ENCODE peak calls at places on chromosomes 11 and 22, in nine cellular contexts. One of them, this sample, is unnamed.
A peak's percentile ranks its signal among the peaks of the same experiment; 100 is the strongest.

GRCh38 chr11:38323961-38324761 is 1726.1 kb upstream of the RAG2 start:
- DNase-seq in thoracic aorta: no peak
- DNase-seq in endothelial cell of umbilical vein: no peak
- DNase-seq in left ventricle myocardium inferior: no peak
- DNase-seq in breast epithelium: no peak
- DNase-seq in tibial artery: no peak
- DNase-seq in stomach: no peak
- DNase-seq in upper lobe of right lung: no peak
- DNase-seq in PC-3: peak; percentile 62
- DNase-seq in this sample: no peak

GRCh38 chr11:60705895-60706294 is 6.5 kb downstream of the MS4A8 start:
- DNase-seq in thoracic aorta: no peak
- DNase-seq in endothelial cell of umbilical vein: no peak
- DNase-seq in left ventricle myocardium inferior: no peak
- DNase-seq in breast epithelium: no peak
- DNase-seq in tibial artery: no peak
- DNase-seq in stomach: no peak
- DNase-seq in upper lobe of right lung: no peak
- DNase-seq in PC-3: no peak
- DNase-seq in this sample: no peak

GRCh38 chr22:31611065-31611760 is 50.8 kb downstream of the PISD start:
- DNase-seq in thoracic aorta: no peak
- DNase-seq in endothelial cell of umbilical vein: peak; percentile 32
- DNase-seq in left ventricle myocardium inferior: no peak
- DNase-seq in breast epithelium: no peak
- DNase-seq in tibial artery: no peak
- DNase-seq in stomach: no peak
- DNase-seq in upper lobe of right lung: no peak
- DNase-seq in PC-3: no peak
- DNase-seq in this sample: no peak

GRCh38 chr11:1943977-1944376 is 3.2 kb upstream of the MRPL23 start:
- DNase-seq in thoracic aorta: no peak
- DNase-seq in endothelial cell of umbilical vein: peak; percentile 24
- DNase-seq in left ventricle myocardium inferior: no peak
- DNase-seq in breast epithelium: no peak
- DNase-seq in tibial artery: peak; percentile 53
- DNase-seq in stomach: no peak
- DNase-seq in upper lobe of right lung: peak; percentile 54
- DNase-seq in PC-3: peak; percentile 44
- DNase-seq in this sample: peak; percentile 73

GRCh38 chr11:62201376-62201775 is 7.1 kb upstream of the SCGB2A1 start:
- DNase-seq in thoracic aorta: no peak
- DNase-seq in endothelial cell of umbilical vein: no peak
- DNase-seq in left ventricle myocardium inferior: no peak
- DNase-seq in breast epithelium: no peak
- DNase-seq in tibial artery: no peak
- DNase-seq in stomach: no peak
- DNase-seq in upper lobe of right lung: no peak
- DNase-seq in PC-3: peak; percentile 68
- DNase-seq in this sample: no peak

GRCh38 chr22:33919591-33920501 is at the start of gene LARGE1:
- DNase-seq in thoracic aorta: no peak
- DNase-seq in endothelial cell of umbilical vein: no peak
- DNase-seq in left ventricle myocardium inferior: peak; percentile 37
- DNase-seq in breast epithelium: peak; percentile 63
- DNase-seq in tibial artery: peak; percentile 71
- DNase-seq in stomach: peak; percentile 63
- DNase-seq in upper lobe of right lung: peak; percentile 79
- DNase-seq in PC-3: no peak
- DNase-seq in this sample: peak; percentile 59

GRCh38 chr11:17600316-17601205 is 53.5 kb downstream of the OTOG start:
- DNase-seq in thoracic aorta: no peak
- DNase-seq in endothelial cell of umbilical vein: no peak
- DNase-seq in left ventricle myocardium inferior: no peak
- DNase-seq in breast epithelium: no peak
- DNase-seq in tibial artery: no peak
- DNase-seq in stomach: peak; percentile 17
- DNase-seq in upper lobe of right lung: no peak
- DNase-seq in PC-3: no peak
- DNase-seq in this sample: no peak

GRCh38 chr22:39282642-39283311 is 36.6 kb downstream of the RPL3 start:
- DNase-seq in thoracic aorta: no peak
- DNase-seq in endothelial cell of umbilical vein: peak; percentile 89
- DNase-seq in left ventricle myocardium inferior: no peak
- DNase-seq in breast epithelium: no peak
- DNase-seq in tibial artery: no peak
- DNase-seq in stomach: no peak
- DNase-seq in upper lobe of right lung: no peak
- DNase-seq in PC-3: peak; percentile 15
- DNase-seq in this sample: peak; percentile 57

GRCh38 chr11:1197886-1198765 is 24.7 kb upstream of the MUC5B start:
- DNase-seq in thoracic aorta: peak; percentile 1
- DNase-seq in endothelial cell of umbilical vein: no peak
- DNase-seq in left ventricle myocardium inferior: peak; percentile 9
- DNase-seq in breast epithelium: peak; percentile 45
- DNase-seq in tibial artery: peak; percentile 55
- DNase-seq in stomach: peak; percentile 24
- DNase-seq in upper lobe of right lung: peak; percentile 61
- DNase-seq in PC-3: no peak
- DNase-seq in this sample: no peak

GRCh38 chr11:720642-721346 is 14.8 kb downstream of the EPS8L2 start:
- DNase-seq in thoracic aorta: no peak
- DNase-seq in endothelial cell of umbilical vein: no peak
- DNase-seq in left ventricle myocardium inferior: no peak
- DNase-seq in breast epithelium: no peak
- DNase-seq in tibial artery: peak; percentile 73
- DNase-seq in stomach: peak; percentile 59
- DNase-seq in upper lobe of right lung: no peak
- DNase-seq in PC-3: peak; percentile 41
- DNase-seq in this sample: no peak

GRCh38 chr22:34454598-34454997 is 534.3 kb upstream of the LARGE1 start:
- DNase-seq in thoracic aorta: no peak
- DNase-seq in endothelial cell of umbilical vein: no peak
- DNase-seq in left ventricle myocardium inferior: no peak
- DNase-seq in breast epithelium: no peak
- DNase-seq in tibial artery: no peak
- DNase-seq in stomach: no peak
- DNase-seq in upper lobe of right lung: no peak
- DNase-seq in PC-3: no peak
- DNase-seq in this sample: no peak

GRCh38 chr11:115616941-115617340 is 112.7 kb upstream of the CADM1 start:
- DNase-seq in thoracic aorta: no peak
- DNase-seq in endothelial cell of umbilical vein: no peak
- DNase-seq in left ventricle myocardium inferior: peak; percentile 27
- DNase-seq in breast epithelium: no peak
- DNase-seq in tibial artery: no peak
- DNase-seq in stomach: no peak
- DNase-seq in upper lobe of right lung: no peak
- DNase-seq in PC-3: no peak
- DNase-seq in this sample: no peak

DNA sequence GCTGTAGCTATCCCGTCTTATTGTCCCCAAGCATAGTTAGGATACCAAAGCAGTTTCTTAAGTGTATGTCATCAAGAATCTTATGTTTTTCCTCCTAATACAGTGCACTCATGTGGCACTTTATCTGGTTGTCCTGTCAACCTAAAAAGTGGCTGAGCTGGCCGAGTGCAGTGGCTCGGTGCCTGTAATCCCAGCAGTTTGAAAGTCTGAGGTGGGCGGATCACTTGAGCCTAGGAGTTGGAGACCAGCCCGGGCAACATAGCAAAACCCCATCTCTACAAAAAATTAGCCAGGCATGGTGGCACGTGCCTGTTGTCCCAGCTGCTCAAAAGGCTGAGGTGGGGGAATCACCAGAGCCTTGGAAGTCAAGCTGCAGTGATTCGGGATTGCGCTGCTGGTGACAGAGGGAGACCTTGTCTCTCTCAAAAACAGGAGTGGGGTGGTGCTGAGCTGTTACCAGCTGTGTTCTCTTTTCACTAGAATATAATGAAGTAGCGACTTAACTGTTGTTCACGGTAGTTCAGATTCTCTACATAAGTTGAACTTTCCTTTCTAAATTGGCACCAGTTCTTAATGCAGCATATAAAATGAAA is 48.1 kb downstream of the EP300 start:
- DNase-seq in thoracic aorta: no peak
- DNase-seq in endothelial cell of umbilical vein: no peak
- DNase-seq in left ventricle myocardium inferior: no peak
- DNase-seq in breast epithelium: no peak
- DNase-seq in tibial artery: no peak
- DNase-seq in stomach: no peak
- DNase-seq in upper lobe of right lung: no peak
- DNase-seq in PC-3: no peak
- DNase-seq in this sample: no peak
- H3K4me3 ChIP-seq in thoracic aorta: no peak overlapping the region
- H3K4me3 ChIP-seq in endothelial cell of umbilical vein: no peak overlapping the region
- H3K4me3 ChIP-seq in left ventricle myocardium inferior: no peak overlapping the region
- H3K4me3 ChIP-seq in breast epithelium: no peak overlapping the region
- H3K4me3 ChIP-seq in tibial artery: no peak overlapping the region
- H3K4me3 ChIP-seq in stomach: no peak overlapping the region
- H3K4me3 ChIP-seq in upper lobe of right lung: no peak overlapping the region
- H3K4me3 ChIP-seq in PC-3: no peak overlapping the region
- H3K4me3 ChIP-seq in this sample: no peak overlapping the region

DNA sequence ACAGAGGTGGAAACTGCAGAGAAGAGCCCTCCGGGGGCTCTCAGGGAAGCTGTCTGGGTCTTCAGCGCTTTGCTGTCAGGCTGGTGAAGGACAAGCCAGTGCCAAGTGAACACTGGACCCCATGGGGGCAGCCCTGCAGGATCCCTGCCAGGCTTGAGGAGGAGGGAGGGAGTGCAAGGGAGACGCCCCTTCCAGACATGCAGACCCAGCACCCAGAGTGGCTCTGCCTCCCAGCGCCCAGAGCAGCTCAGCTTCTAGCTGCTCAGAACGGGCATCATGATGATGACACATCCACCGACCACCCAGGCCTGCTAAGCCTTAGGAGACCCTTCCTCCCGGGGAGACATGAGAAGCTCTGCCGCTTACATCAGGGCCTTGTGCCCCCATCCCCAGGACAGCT is 39.7 kb downstream of the TBX1 start:
- DNase-seq in thoracic aorta: no peak
- DNase-seq in endothelial cell of umbilical vein: no peak
- DNase-seq in left ventricle myocardium inferior: no peak
- DNase-seq in breast epithelium: no peak
- DNase-seq in tibial artery: no peak
- DNase-seq in stomach: no peak
- DNase-seq in upper lobe of right lung: no peak
- DNase-seq in PC-3: no peak
- DNase-seq in this sample: no peak
- H3K4me1 ChIP-seq in thoracic aorta: no peaks in the 10 kb centered on the region
- H3K4me1 ChIP-seq in endothelial cell of umbilical vein: no peaks in the 10 kb centered on the region
- H3K4me1 ChIP-seq in left ventricle myocardium inferior: peaks cover 11% of the 10 kb centered on the region
- H3K4me1 ChIP-seq in breast epithelium: no peaks in the 10 kb centered on the region
- H3K4me1 ChIP-seq in tibial artery: no peaks in the 10 kb centered on the region
- H3K4me1 ChIP-seq in stomach: no peaks in the 10 kb centered on the region
- H3K4me1 ChIP-seq in upper lobe of right lung: no peaks in the 10 kb centered on the region
- H3K4me1 ChIP-seq in PC-3: no peaks in the 10 kb centered on the region
- H3K4me1 ChIP-seq in this sample: peaks cover 26% of the 10 kb centered on the region

GRCh38 chr11:64724863-64725535 is 2.0 kb upstream of the NRXN2 start:
- DNase-seq in thoracic aorta: no peak
- DNase-seq in endothelial cell of umbilical vein: no peak
- DNase-seq in left ventricle myocardium inferior: no peak
- DNase-seq in breast epithelium: no peak
- DNase-seq in tibial artery: no peak
- DNase-seq in stomach: no peak
- DNase-seq in upper lobe of right lung: peak; percentile 52
- DNase-seq in PC-3: no peak
- DNase-seq in this sample: peak; percentile 54

GRCh38 chr11:64721359-64721699 is 1.7 kb downstream of the NRXN2 start:
- DNase-seq in thoracic aorta: no peak
- DNase-seq in endothelial cell of umbilical vein: no peak
- DNase-seq in left ventricle myocardium inferior: no peak
- DNase-seq in breast epithelium: no peak
- DNase-seq in tibial artery: no peak
- DNase-seq in stomach: no peak
- DNase-seq in upper lobe of right lung: no peak
- DNase-seq in PC-3: no peak
- DNase-seq in this sample: no peak

GRCh38 chr11:64723907-64724862 is 1.2 kb upstream of the NRXN2 start:
- DNase-seq in thoracic aorta: no peak
- DNase-seq in endothelial cell of umbilical vein: no peak
- DNase-seq in left ventricle myocardium inferior: no peak
- DNase-seq in breast epithelium: no peak
- DNase-seq in tibial artery: no peak
- DNase-seq in stomach: no peak
- DNase-seq in upper lobe of right lung: peak; percentile 21
- DNase-seq in PC-3: no peak
- DNase-seq in this sample: no peak

GRCh38 chr11:64722141-64723050 is 601 bp downstream of the NRXN2 start:
- DNase-seq in thoracic aorta: no peak
- DNase-seq in endothelial cell of umbilical vein: no peak
- DNase-seq in left ventricle myocardium inferior: no peak
- DNase-seq in breast epithelium: no peak
- DNase-seq in tibial artery: no peak
- DNase-seq in stomach: no peak
- DNase-seq in upper lobe of right lung: peak; percentile 46
- DNase-seq in PC-3: no peak
- DNase-seq in this sample: no peak

DNA sequence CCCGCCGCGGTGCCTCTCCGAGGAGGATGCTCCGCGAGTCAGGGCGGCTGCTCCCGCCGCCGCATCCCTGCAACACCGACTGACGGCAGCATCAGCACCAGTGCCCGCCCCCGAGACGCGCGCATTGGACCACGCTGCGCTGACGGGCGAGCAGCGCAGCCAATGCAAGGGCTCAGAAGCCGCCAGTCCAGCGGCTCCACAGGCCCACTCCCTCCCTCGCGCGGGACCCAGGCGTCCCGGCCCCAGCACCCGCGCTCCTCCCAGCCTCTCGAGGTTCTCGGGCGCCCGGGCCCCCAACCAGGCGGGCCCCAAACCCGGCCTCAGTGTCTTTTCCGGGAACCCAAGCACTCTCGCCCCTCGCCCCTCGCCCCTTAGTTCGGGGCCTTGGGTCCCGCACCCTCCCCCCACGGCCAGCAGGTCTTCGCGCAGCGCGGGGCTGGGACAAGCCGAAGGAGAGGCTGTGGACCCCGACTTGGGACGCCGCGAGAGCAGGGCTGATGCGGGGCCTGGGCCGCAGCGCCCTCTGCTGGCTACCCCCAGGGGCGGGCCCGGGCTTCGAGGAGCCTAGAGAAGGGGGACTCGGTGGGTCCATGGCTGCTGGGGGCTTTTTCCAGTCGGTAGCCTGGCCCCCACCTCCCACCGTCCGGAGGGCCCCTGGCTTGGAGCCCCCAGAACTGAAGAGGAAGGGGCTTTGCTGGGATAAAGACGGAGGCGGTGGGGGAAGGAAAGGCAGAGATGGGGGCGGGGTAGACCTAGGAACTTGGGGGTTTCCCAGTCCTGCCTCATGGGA is at the start of gene NRXN2:
- DNase-seq in thoracic aorta: peak; percentile 35
- DNase-seq in endothelial cell of umbilical vein: peak; percentile 80
- DNase-seq in left ventricle myocardium inferior: peak; percentile 86
- DNase-seq in breast epithelium: peak; percentile 73
- DNase-seq in tibial artery: peak; percentile 89
- DNase-seq in stomach: peak; percentile 86
- DNase-seq in upper lobe of right lung: peak; percentile 90
- DNase-seq in PC-3: peak; percentile 91
- DNase-seq in this sample: peak; percentile 74
- H3K4me3 ChIP-seq in thoracic aorta: peak within 1 kb of the TSS; percentile 99
- H3K4me3 ChIP-seq in endothelial cell of umbilical vein: peak within 1 kb of the TSS; percentile 44
- H3K4me3 ChIP-seq in left ventricle myocardium inferior: peak within 1 kb of the TSS; percentile 87
- H3K4me3 ChIP-seq in breast epithelium: peak within 1 kb of the TSS; percentile 57
- H3K4me3 ChIP-seq in tibial artery: peak within 1 kb of the TSS; percentile 59
- H3K4me3 ChIP-seq in stomach: peak within 1 kb of the TSS; percentile 76
- H3K4me3 ChIP-seq in upper lobe of right lung: peak within 1 kb of the TSS; percentile 84
- H3K4me3 ChIP-seq in PC-3: peak within 1 kb of the TSS; percentile 70
- H3K4me3 ChIP-seq in this sample: peak within 1 kb of the TSS; percentile 44

GRCh38 chr11:69263736-69264052 is 30.3 kb upstream of the MYEOV start:
- DNase-seq in thoracic aorta: no peak
- DNase-seq in endothelial cell of umbilical vein: no peak
- DNase-seq in left ventricle myocardium inferior: no peak
- DNase-seq in breast epithelium: no peak
- DNase-seq in tibial artery: no peak
- DNase-seq in stomach: no peak
- DNase-seq in upper lobe of right lung: peak; percentile 29
- DNase-seq in PC-3: no peak
- DNase-seq in this sample: no peak
- H3K4me1 ChIP-seq in thoracic aorta: no peaks in the 10 kb centered on the region
- H3K4me1 ChIP-seq in endothelial cell of umbilical vein: peaks cover 14% of the 10 kb centered on the region
- H3K4me1 ChIP-seq in left ventricle myocardium inferior: peaks cover 38% of the 10 kb centered on the region
- H3K4me1 ChIP-seq in breast epithelium: no peaks in the 10 kb centered on the region
- H3K4me1 ChIP-seq in tibial artery: no peaks in the 10 kb centered on the region
- H3K4me1 ChIP-seq in stomach: peaks cover 10% of the 10 kb centered on the region
- H3K4me1 ChIP-seq in upper lobe of right lung: peaks cover 14% of the 10 kb centered on the region
- H3K4me1 ChIP-seq in PC-3: no peaks in the 10 kb centered on the region
- H3K4me1 ChIP-seq in this sample: no peaks in the 10 kb centered on the region

This sample was measured in SJSA1.